ENCODE peak calls at places on chromosomes 16 and 17, in eight cellular contexts. One of them, this sample, is unnamed.

GRCh38 chr17:17236295-17237025 is 508 bp downstream of the FLCN start:
- DNase-seq in vagina: no peak
- DNase-seq in progenitor cell of endocrine pancreas: no peak
- DNase-seq in neural crest cell: no peak
- DNase-seq in glutamatergic neuron: peak
- DNase-seq in cardiac fibroblast: peak
- DNase-seq in GM10248: no peak
- DNase-seq in HL-60: no peak
- DNase-seq in this sample: peak

GRCh38 chr16:56549744-56550385 is 15.0 kb upstream of the MT4 start:
- DNase-seq in vagina: no peak
- DNase-seq in progenitor cell of endocrine pancreas: no peak
- DNase-seq in neural crest cell: no peak
- DNase-seq in glutamatergic neuron: no peak
- DNase-seq in cardiac fibroblast: no peak
- DNase-seq in GM10248: no peak
- DNase-seq in HL-60: no peak
- DNase-seq in this sample: no peak

GRCh38 chr17:73972901-73973300 is 230.6 kb upstream of the RPL38 start:
- DNase-seq in vagina: no peak
- DNase-seq in progenitor cell of endocrine pancreas: no peak
- DNase-seq in neural crest cell: no peak
- DNase-seq in glutamatergic neuron: no peak
- DNase-seq in cardiac fibroblast: no peak
- DNase-seq in GM10248: no peak
- DNase-seq in HL-60: no peak
- DNase-seq in this sample: no peak

GRCh38 chr17:17535957-17536356 is 39.8 kb upstream of the RASD1 start:
- DNase-seq in vagina: no peak
- DNase-seq in progenitor cell of endocrine pancreas: no peak
- DNase-seq in neural crest cell: no peak
- DNase-seq in glutamatergic neuron: no peak
- DNase-seq in cardiac fibroblast: peak
- DNase-seq in GM10248: no peak
- DNase-seq in HL-60: no peak
- DNase-seq in this sample: peak

GRCh38 chr17:31650756-31651520 is 208.1 kb downstream of the COPRS start:
- DNase-seq in vagina: no peak
- DNase-seq in progenitor cell of endocrine pancreas: no peak
- DNase-seq in neural crest cell: no peak
- DNase-seq in glutamatergic neuron: no peak
- DNase-seq in cardiac fibroblast: no peak
- DNase-seq in GM10248: no peak
- DNase-seq in HL-60: no peak
- DNase-seq in this sample: no peak

GRCh38 chr17:32239457-32239856 is 26.2 kb upstream of the RHBDL3 start:
- DNase-seq in vagina: no peak
- DNase-seq in progenitor cell of endocrine pancreas: no peak
- DNase-seq in neural crest cell: no peak
- DNase-seq in glutamatergic neuron: no peak
- DNase-seq in cardiac fibroblast: no peak
- DNase-seq in GM10248: no peak
- DNase-seq in HL-60: no peak
- DNase-seq in this sample: no peak

GRCh38 chr17:45432405-45433113 is at the start of gene ARHGAP27:
- DNase-seq in vagina: no peak
- DNase-seq in progenitor cell of endocrine pancreas: no peak
- DNase-seq in neural crest cell: no peak
- DNase-seq in glutamatergic neuron: no peak
- DNase-seq in cardiac fibroblast: no peak
- DNase-seq in GM10248: no peak
- DNase-seq in HL-60: peak
- DNase-seq in this sample: no peak

GRCh38 chr16:3825103-3825502 is 55.4 kb downstream of the CREBBP start:
- DNase-seq in vagina: no peak
- DNase-seq in progenitor cell of endocrine pancreas: no peak
- DNase-seq in neural crest cell: no peak
- DNase-seq in glutamatergic neuron: no peak
- DNase-seq in cardiac fibroblast: peak
- DNase-seq in GM10248: no peak
- DNase-seq in HL-60: no peak
- DNase-seq in this sample: peak

GRCh38 chr17:70060415-70060814 is 14.6 kb upstream of the KCNJ16 start:
- DNase-seq in vagina: no peak
- DNase-seq in progenitor cell of endocrine pancreas: no peak
- DNase-seq in neural crest cell: no peak
- DNase-seq in glutamatergic neuron: no peak
- DNase-seq in cardiac fibroblast: no peak
- DNase-seq in GM10248: no peak
- DNase-seq in HL-60: no peak
- DNase-seq in this sample: peak

GRCh38 chr17:27200476-27200875 is 93.4 kb upstream of the WSB1 start:
- DNase-seq in vagina: no peak
- DNase-seq in progenitor cell of endocrine pancreas: no peak
- DNase-seq in neural crest cell: no peak
- DNase-seq in glutamatergic neuron: no peak
- DNase-seq in cardiac fibroblast: no peak
- DNase-seq in GM10248: no peak
- DNase-seq in HL-60: no peak
- DNase-seq in this sample: no peak

GRCh38 chr17:66963521-66964082 is 905 bp upstream of the CACNG4 start:
- DNase-seq in vagina: no peak
- DNase-seq in progenitor cell of endocrine pancreas: no peak
- DNase-seq in neural crest cell: no peak
- DNase-seq in glutamatergic neuron: peak
- DNase-seq in cardiac fibroblast: no peak
- DNase-seq in GM10248: no peak
- DNase-seq in HL-60: no peak
- DNase-seq in this sample: no peak

GRCh38 chr17:76753061-76753961 is 15.4 kb downstream of the MFSD11 start:
- DNase-seq in vagina: no peak
- DNase-seq in progenitor cell of endocrine pancreas: no peak
- DNase-seq in neural crest cell: no peak
- DNase-seq in glutamatergic neuron: no peak
- DNase-seq in cardiac fibroblast: no peak
- DNase-seq in GM10248: no peak
- DNase-seq in HL-60: no peak
- DNase-seq in this sample: no peak

GRCh38 chr17:74165811-74166365 is 37.6 kb upstream of the RPL38 start:
- DNase-seq in vagina: no peak
- DNase-seq in progenitor cell of endocrine pancreas: no peak
- DNase-seq in neural crest cell: no peak
- DNase-seq in glutamatergic neuron: no peak
- DNase-seq in cardiac fibroblast: no peak
- DNase-seq in GM10248: no peak
- DNase-seq in HL-60: no peak
- DNase-seq in this sample: no peak

GRCh38 chr16:17543073-17543472 is 72.3 kb upstream of the XYLT1 start:
- DNase-seq in vagina: no peak
- DNase-seq in progenitor cell of endocrine pancreas: no peak
- DNase-seq in neural crest cell: no peak
- DNase-seq in glutamatergic neuron: no peak
- DNase-seq in cardiac fibroblast: no peak
- DNase-seq in GM10248: no peak
- DNase-seq in HL-60: no peak
- DNase-seq in this sample: no peak

GRCh38 chr17:50155115-50155819 is 4.8 kb upstream of the PPP1R9B start:
- DNase-seq in vagina: no peak
- DNase-seq in progenitor cell of endocrine pancreas: no peak
- DNase-seq in neural crest cell: no peak
- DNase-seq in glutamatergic neuron: no peak
- DNase-seq in cardiac fibroblast: peak
- DNase-seq in GM10248: no peak
- DNase-seq in HL-60: no peak
- DNase-seq in this sample: peak

GRCh38 chr17:31274252-31274651 is 22.8 kb downstream of the OMG start:
- DNase-seq in vagina: no peak
- DNase-seq in progenitor cell of endocrine pancreas: no peak
- DNase-seq in neural crest cell: no peak
- DNase-seq in glutamatergic neuron: no peak
- DNase-seq in cardiac fibroblast: peak
- DNase-seq in GM10248: no peak
- DNase-seq in HL-60: peak
- DNase-seq in this sample: peak

GRCh38 chr16:24854607-24855171 is 8.9 kb downstream of the SLC5A11 start:
- DNase-seq in vagina: no peak
- DNase-seq in progenitor cell of endocrine pancreas: no peak
- DNase-seq in neural crest cell: no peak
- DNase-seq in glutamatergic neuron: no peak
- DNase-seq in cardiac fibroblast: no peak
- DNase-seq in GM10248: no peak
- DNase-seq in HL-60: no peak
- DNase-seq in this sample: no peak

GRCh38 chr17:74671031-74671771 is 41.5 kb downstream of the CD300LF start:
- DNase-seq in vagina: no peak
- DNase-seq in progenitor cell of endocrine pancreas: peak
- DNase-seq in neural crest cell: peak
- DNase-seq in glutamatergic neuron: peak
- DNase-seq in cardiac fibroblast: peak
- DNase-seq in GM10248: peak
- DNase-seq in HL-60: peak
- DNase-seq in this sample: peak

GRCh38 chr16:27424772-27425498 is 23.0 kb downstream of the IL21R start:
- DNase-seq in vagina: peak
- DNase-seq in progenitor cell of endocrine pancreas: no peak
- DNase-seq in neural crest cell: no peak
- DNase-seq in glutamatergic neuron: no peak
- DNase-seq in cardiac fibroblast: no peak
- DNase-seq in GM10248: no peak
- DNase-seq in HL-60: no peak
- DNase-seq in this sample: no peak

DNA sequence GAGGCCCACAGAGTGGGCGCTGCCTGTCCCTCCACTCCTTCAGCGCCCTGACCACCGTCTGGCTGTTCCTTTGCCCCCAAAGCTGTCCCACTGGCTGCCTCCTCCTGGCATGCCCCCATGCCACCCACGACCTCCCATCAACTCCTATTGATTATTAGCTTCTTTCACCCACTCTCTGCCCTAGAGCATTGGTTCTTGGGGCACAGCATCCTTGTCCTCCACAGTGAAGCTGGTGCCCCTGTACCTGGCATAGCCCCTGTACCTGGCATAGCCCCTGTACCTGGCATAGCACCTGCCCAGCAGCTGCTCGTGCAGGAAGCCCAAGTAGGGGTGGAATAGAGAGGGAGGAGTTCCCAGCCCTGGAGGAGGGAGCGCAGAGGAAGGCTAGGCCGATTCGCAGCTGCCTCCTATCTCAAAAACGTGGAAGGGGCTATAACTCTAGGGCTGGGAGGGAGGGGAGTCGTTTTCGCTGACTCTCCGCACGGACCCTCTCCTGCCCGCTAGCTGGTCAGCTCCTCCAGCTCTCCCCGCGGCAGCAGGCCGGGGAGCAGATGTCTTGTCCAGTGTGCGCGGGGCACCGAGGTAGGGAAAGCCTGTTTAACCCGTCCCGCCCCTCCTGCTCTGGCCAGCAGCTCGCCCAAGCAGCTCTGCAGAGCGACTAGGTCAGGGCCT is 5.7 kb upstream of the ACTG1 start:
- DNase-seq in vagina: no peak
- DNase-seq in progenitor cell of endocrine pancreas: no peak
- DNase-seq in neural crest cell: no peak
- DNase-seq in glutamatergic neuron: peak
- DNase-seq in cardiac fibroblast: no peak
- DNase-seq in GM10248: no peak
- DNase-seq in HL-60: no peak
- DNase-seq in this sample: no peak
- TF ChIP-seq CTCF in vagina: no peak
- TF ChIP-seq CTCF in progenitor cell of endocrine pancreas: no peak
- TF ChIP-seq CTCF in neural crest cell: no peak
- TF ChIP-seq CTCF in glutamatergic neuron: no peak
- TF ChIP-seq CTCF in cardiac fibroblast: no peak
- TF ChIP-seq CTCF in GM10248: peak
- TF ChIP-seq CTCF in HL-60: no peak
- TF ChIP-seq CTCF in this sample: no peak

GRCh38 chr16:65098916-65099315 is 22.9 kb downstream of the CDH11 start:
- DNase-seq in vagina: no peak
- DNase-seq in progenitor cell of endocrine pancreas: no peak
- DNase-seq in neural crest cell: no peak
- DNase-seq in glutamatergic neuron: no peak
- DNase-seq in cardiac fibroblast: no peak
- DNase-seq in GM10248: no peak
- DNase-seq in HL-60: no peak
- DNase-seq in this sample: no peak
- TF ChIP-seq CTCF in vagina: no peak
- TF ChIP-seq CTCF in progenitor cell of endocrine pancreas: no peak
- TF ChIP-seq CTCF in neural crest cell: no peak
- TF ChIP-seq CTCF in glutamatergic neuron: no peak
- TF ChIP-seq CTCF in cardiac fibroblast: no peak
- TF ChIP-seq CTCF in GM10248: no peak
- TF ChIP-seq CTCF in HL-60: no peak
- TF ChIP-seq CTCF in this sample: no peak

DNA sequence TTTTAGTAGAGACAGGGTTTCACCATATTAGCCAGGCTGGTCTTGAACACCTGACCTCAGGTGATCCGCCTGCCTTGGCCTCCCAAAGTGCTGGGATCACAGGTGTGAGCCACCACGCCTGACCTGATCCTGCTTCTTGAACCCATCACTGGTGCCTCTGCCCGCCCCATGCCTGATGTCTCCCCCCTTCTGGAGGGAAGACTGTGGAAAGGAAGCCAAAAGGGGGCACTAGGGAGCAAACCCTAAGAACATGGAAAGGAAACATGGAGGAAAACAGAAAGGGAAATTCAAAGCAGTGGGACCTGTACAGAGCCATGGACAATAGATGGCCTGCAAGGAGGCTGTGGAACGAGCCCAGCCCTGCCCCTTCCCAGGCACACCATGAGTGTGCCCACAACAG is 31.1 kb upstream of the FASN start:
- DNase-seq in vagina: no peak
- DNase-seq in progenitor cell of endocrine pancreas: no peak
- DNase-seq in neural crest cell: no peak
- DNase-seq in glutamatergic neuron: no peak
- DNase-seq in cardiac fibroblast: no peak
- DNase-seq in GM10248: no peak
- DNase-seq in HL-60: no peak
- DNase-seq in this sample: no peak
- TF ChIP-seq CTCF in vagina: no peak
- TF ChIP-seq CTCF in progenitor cell of endocrine pancreas: no peak
- TF ChIP-seq CTCF in neural crest cell: no peak
- TF ChIP-seq CTCF in glutamatergic neuron: no peak
- TF ChIP-seq CTCF in cardiac fibroblast: peak
- TF ChIP-seq CTCF in GM10248: no peak
- TF ChIP-seq CTCF in HL-60: no peak
- TF ChIP-seq CTCF in this sample: peak

DNA sequence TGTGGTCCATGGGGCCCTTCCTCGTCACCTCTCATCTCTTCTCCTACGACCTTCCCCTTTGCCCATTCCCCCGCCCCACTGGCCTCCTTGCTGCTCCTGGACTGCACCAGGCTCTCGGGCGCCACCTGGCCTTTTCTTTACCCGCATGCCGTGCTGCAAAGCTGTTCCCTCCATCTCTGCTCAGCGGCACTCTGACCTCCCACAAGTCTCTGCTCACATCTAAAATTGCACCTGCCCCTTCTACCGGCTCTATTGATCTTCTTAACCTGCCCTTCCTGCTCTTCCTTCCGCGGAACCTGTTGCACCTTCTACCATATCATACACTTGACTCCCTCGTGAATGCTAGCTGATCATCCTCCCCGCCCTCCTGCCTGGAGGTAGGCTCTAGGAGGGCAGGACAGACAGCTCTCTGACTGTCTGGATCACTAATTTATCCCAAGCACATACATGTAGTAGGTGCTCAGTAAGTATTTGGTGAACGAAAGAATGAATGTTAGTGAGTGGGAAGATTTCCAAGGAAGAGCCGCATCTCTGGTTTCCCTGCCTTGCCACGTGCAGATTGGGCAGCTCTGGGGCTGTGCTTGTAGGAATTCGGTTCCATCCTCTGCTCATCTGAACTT is 17.3 kb downstream of the DNAH17 start:
- DNase-seq in vagina: no peak
- DNase-seq in progenitor cell of endocrine pancreas: no peak
- DNase-seq in neural crest cell: no peak
- DNase-seq in glutamatergic neuron: no peak
- DNase-seq in cardiac fibroblast: no peak
- DNase-seq in GM10248: no peak
- DNase-seq in HL-60: no peak
- DNase-seq in this sample: no peak
- TF ChIP-seq CTCF in vagina: no peak
- TF ChIP-seq CTCF in progenitor cell of endocrine pancreas: no peak
- TF ChIP-seq CTCF in neural crest cell: no peak
- TF ChIP-seq CTCF in glutamatergic neuron: no peak
- TF ChIP-seq CTCF in cardiac fibroblast: no peak
- TF ChIP-seq CTCF in GM10248: no peak
- TF ChIP-seq CTCF in HL-60: no peak
- TF ChIP-seq CTCF in this sample: no peak